ENCODE peak calls at places on chromosomes 13 and 19, in four cellular contexts. Y is CD4-positive, alpha-beta memory T cell; H is fibroblast of mammary gland; S is A673. R is an unnamed sample.

GRCh38 chr19:42577016-42577415 is 17.7 kb downstream of the CEACAM8 start:
- DNase-seq in H (no peak), Y (no peak), S (no peak), R (no peak)

GRCh38 chr13:110015253-110015652 is 228.9 kb upstream of the IRS2 start:
- DNase-seq in H (peak; percentile 63), S (no peak), Y (no peak), R (no peak)

GRCh38 chr19:32570081-32570785 is 10.8 kb upstream of the PDCD5 start:
- DNase-seq in H (peak; percentile 66), Y (peak; percentile 49), S (peak; percentile 74), R (peak; percentile 57)

GRCh38 chr19:36097036-36097435 is 13.9 kb upstream of the OVOL3 start:
- DNase-seq in S (no peak), H (no peak), Y (no peak), R (no peak)

GRCh38 chr19:7293795-7294570 is at the start of gene INSR:
- DNase-seq in S (peak; percentile 93), H (peak; percentile 81), Y (peak; percentile 6), R (peak; percentile 96)

GRCh38 chr19:5561559-5561958 is 6.2 kb downstream of the TINCR start:
- DNase-seq in Y (no peak), H (no peak), S (no peak), R (no peak)

GRCh38 chr19:3065675-3066357 is 3.5 kb upstream of the TLE5 start:
- DNase-seq in H (no peak), S (no peak), Y (no peak), R (no peak)

GRCh38 chr19:52749780-52750179 is 14.9 kb upstream of the ZNF611 start:
- DNase-seq in S (no peak), Y (no peak), H (no peak), R (no peak)

GRCh38 chr13:32537580-32538233 is 888 bp downstream of the N4BP2L2 start:
- DNase-seq in S (peak; percentile 44), H (no peak), Y (no peak), R (peak; percentile 83)

GRCh38 chr13:49240017-49240416 is 7.7 kb upstream of the CDADC1 start:
- DNase-seq in S (peak; percentile 49), Y (peak; percentile 40), H (peak; percentile 66), R (peak; percentile 64)

GRCh38 chr13:49676581-49677298 is 14.5 kb downstream of the EBPL start:
- DNase-seq in H (no peak), S (no peak), Y (no peak), R (no peak)

GRCh38 chr19:10228925-10229324 is 2.2 kb downstream of the S1PR2 start:
- DNase-seq in H (peak; percentile 71), S (peak; percentile 61), Y (peak; percentile 41), R (peak; percentile 81)

GRCh38 chr13:79011179-79011578 is 352.2 kb upstream of the OBI1 start:
- DNase-seq in Y (no peak), S (no peak), H (no peak), R (no peak)

GRCh38 chr19:45296365-45296764 is 26.3 kb downstream of the CKM start:
- DNase-seq in S (no peak), H (no peak), Y (no peak), R (peak; percentile 63)

GRCh38 chr13:20231839-20232555 is at the start of gene GJB6:
- DNase-seq in S (no peak), Y (peak; percentile 20), H (no peak), R (no peak)

GRCh38 chr19:32779082-32779481 is 59.5 kb downstream of the TDRD12 start:
- DNase-seq in Y (no peak), H (no peak), S (no peak), R (no peak)

GRCh38 chr19:1592023-1592754 is 476 bp downstream of the MBD3 start:
- DNase-seq in S (peak; percentile 94), H (peak; percentile 84), Y (peak; percentile 90), R (peak; percentile 84)

GRCh38 chr13:109816112-109816978 is 30.0 kb upstream of the IRS2 start:
- DNase-seq in H (peak; percentile 22), Y (no peak), S (no peak), R (no peak)

GRCh38 chr19:16118489-16119033 is 6.9 kb downstream of the RAB8A start:
- DNase-seq in Y (no peak), S (no peak), H (no peak), R (peak; percentile 97)

GRCh38 chr19:11286312-11286974 is 9.5 kb upstream of the TSPAN16 start:
- DNase-seq in S (peak; percentile 82), H (peak; percentile 50), Y (no peak), R (peak; percentile 32)

GRCh38 chr19:4815426-4816387 is 15.8 kb downstream of the TICAM1 start:
- DNase-seq in H (peak; percentile 93), Y (peak; percentile 67), S (peak; percentile 97), R (peak; percentile 92)

GRCh38 chr19:51129716-51130115 is 5.0 kb downstream of the SIGLEC9 start:
- DNase-seq in S (no peak), H (no peak), Y (no peak), R (peak; percentile 59)
- H3K4me3 ChIP-seq in S (no peak overlapping the region), H (no peak overlapping the region), Y (no peak overlapping the region), R (no peak overlapping the region)

DNA sequence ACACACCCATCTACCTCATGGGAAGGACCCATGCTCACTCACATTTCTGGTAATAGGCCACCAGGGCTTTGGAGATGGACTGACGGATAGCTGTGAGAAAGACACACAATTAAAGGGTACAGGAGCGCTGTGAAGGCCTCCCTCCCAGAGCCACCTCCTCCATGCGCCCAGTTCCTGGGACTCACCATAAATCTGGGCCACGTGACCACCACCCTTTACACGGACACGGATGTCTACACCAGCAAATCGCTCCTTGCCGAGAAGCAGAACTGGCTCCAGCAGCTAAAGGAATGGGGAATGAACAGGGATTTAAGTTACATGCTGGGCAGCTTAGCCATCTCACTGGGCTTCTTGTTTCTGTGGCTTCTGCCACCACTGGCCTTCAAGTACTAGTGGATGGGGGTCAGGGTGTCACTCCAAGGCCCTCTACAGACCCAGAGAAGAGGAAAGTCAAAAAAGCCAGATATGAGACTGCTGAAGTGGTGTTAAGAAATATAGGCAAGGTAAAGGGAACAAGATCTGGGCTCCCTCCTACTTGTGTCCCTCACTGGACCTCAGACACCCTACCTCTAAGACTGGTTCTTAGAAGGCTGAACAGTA is 2.2 kb downstream of the RPS16 start:
- DNase-seq in Y (no peak), S (no peak), H (no peak), R (no peak)
- H3K4me3 ChIP-seq in Y (no peak overlapping the region), S (no peak overlapping the region), H (no peak overlapping the region), R (peak overlapping the region; percentile 96)

DNA sequence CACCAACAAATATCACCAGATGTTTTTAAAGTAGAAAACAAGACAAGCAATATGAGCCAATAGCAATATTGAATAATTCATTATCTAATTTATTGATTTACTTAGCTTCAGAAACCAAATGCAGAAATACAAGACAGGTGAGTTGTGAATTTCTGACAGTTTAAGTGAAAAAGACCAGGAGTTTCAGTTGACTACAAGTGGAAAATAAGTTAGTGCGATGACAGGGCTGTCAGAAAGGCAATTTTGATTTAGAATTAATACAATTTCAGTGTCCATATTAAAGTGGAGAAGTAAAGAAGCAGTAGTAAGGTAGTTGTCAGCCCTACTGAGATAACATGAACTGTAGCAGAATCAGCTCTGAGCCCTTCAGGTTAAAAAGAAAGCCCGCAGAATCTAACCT is 1066.7 kb upstream of the ATXN8OS start:
- DNase-seq in S (no peak), H (no peak), Y (no peak), R (no peak)
- H3K4me3 ChIP-seq in S (no peak overlapping the region), H (no peak overlapping the region), Y (no peak overlapping the region), R (no peak overlapping the region)

DNA sequence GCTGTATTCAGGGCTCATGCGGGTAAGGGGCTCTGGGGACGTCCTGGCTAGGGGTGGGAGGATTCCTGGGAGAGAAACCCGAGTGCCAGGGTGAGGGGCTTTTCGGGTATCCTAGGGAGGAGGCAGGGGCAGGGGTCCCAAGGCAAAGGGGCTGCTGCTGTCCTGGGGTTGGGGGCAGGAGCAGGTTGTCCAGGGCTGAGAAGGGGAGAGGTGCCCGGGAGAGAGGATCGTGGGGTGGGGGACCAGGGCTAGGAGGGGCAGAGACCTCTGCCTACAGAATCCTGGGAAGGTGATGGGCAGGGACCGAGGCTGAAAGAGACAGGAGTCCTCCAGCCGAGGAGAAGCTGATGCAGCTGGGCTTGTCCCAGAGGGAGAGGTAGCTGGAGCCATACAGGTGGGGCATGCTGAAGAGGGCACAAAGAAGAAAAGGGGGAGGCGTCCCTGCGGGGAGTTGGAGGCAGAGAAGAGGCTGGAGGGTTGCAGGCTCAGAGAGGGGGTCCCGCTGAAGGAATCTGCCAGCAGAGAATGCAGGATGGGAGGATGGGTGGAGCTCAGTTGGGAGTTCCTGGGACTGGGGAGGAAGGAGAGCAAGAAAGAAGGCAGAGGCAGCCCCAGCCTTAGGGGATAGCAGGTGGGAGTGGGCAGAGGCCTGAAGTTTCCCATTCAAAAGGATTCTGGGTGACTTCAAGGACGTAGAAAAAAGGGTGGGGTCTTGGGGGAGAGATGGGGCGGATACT is 569 bp downstream of the CYP2S1 start:
- DNase-seq in Y (no peak), H (no peak), S (no peak), R (no peak)
- H3K4me3 ChIP-seq in Y (no peak overlapping the region), H (no peak overlapping the region), S (peak overlapping the region; percentile 34), R (no peak overlapping the region)

R was measured in NB4.